ENCODE peak calls at places on chromosomes 6 and 20, in eight cellular contexts. N is H7, Z is mesenteric fat pad, V is sciatic nerve, S is AG08396, J is HT-29, T is glomerular endothelial cell, E is MCF 10A. X is an unnamed sample.
A peak's percentile ranks its signal among the peaks of the same experiment; 100 is the strongest.

GRCh38 chr6:124795879-124796838 is 166.1 kb upstream of the RNF217 start:
- DNase-seq in S (no peak), Z (no peak), E (peak; percentile 52), V (peak; percentile 57), J (peak; percentile 29), T (no peak), N (peak; percentile 22), X (no peak)

GRCh38 chr6:21404577-21404976 is 189.0 kb upstream of the SOX4 start:
- DNase-seq in V (no peak), E (no peak), Z (no peak), J (no peak), N (no peak), S (no peak), T (no peak), X (no peak)

GRCh38 chr6:20432692-20433091 is 31.0 kb downstream of the E2F3 start:
- DNase-seq in T (no peak), J (no peak), V (no peak), E (no peak), Z (no peak), N (no peak), S (no peak), X (no peak)

GRCh38 chr6:161631676-161632194 is 357.9 kb upstream of the AGPAT4 start:
- DNase-seq in Z (no peak), E (peak; percentile 42), S (peak; percentile 17), J (no peak), T (no peak), V (no peak), N (no peak), X (peak; percentile 89)

GRCh38 chr20:6513586-6513985 is 253.9 kb upstream of the BMP2 start:
- DNase-seq in N (no peak), V (no peak), E (no peak), T (no peak), Z (no peak), J (no peak), S (no peak), X (peak; percentile 79)

GRCh38 chr6:71139249-71139648 is 149.4 kb upstream of the OGFRL1 start:
- DNase-seq in Z (no peak), J (no peak), T (no peak), N (no peak), V (no peak), S (no peak), E (peak; percentile 46), X (peak; percentile 67)

GRCh38 chr20:53900380-53900999 is 169.9 kb downstream of the BCAS1 start:
- DNase-seq in E (peak; percentile 50), S (no peak), Z (no peak), J (no peak), T (peak; percentile 80), V (no peak), N (no peak), X (peak; percentile 99)

GRCh38 chr20:43831496-43832065 is 83.1 kb upstream of the TOX2 start:
- DNase-seq in J (no peak), E (no peak), T (no peak), N (no peak), S (no peak), V (no peak), Z (peak; percentile 47), X (no peak)

X was measured in astrocyte.